ENCODE peak calls at places on chromosomes 7 and 10, in seven cellular contexts. S is neural progenitor cell, Y is cardiac muscle cell, W is ovary, Z is fibroblast of lung, I is heart left ventricle, V is OCI-LY7. E is an unnamed sample. For H3K36me3 and H3K4me1, the result is how much of the 10 kb centered on the place peaks cover.

GRCh38 chr7:16062269-16062668 is 359.1 kb downstream of the CRPPA start:
- DNase-seq in S (no peak), Y (peak), W (no peak), Z (peak), I (no peak), V (no peak), E (no peak)

GRCh38 chr7:155276032-155276799 is 21.5 kb upstream of the INSIG1 start:
- DNase-seq in S (no peak), Y (no peak), W (no peak), Z (no peak), I (no peak), V (no peak), E (no peak)

GRCh38 chr10:14533295-14533694 is 202.6 kb upstream of the FRMD4A start:
- DNase-seq in S (no peak), Y (no peak), W (no peak), Z (no peak), I (no peak), V (no peak), E (no peak)

GRCh38 chr7:151117565-151117964 is 31.3 kb downstream of the AGAP3 start:
- DNase-seq in S (no peak), Y (no peak), W (no peak), Z (no peak), I (no peak), V (no peak), E (no peak)

GRCh38 chr10:62233494-62234283 is 35.0 kb downstream of the RTKN2 start:
- DNase-seq in S (no peak), Y (peak), W (no peak), Z (peak), I (no peak), V (no peak), E (no peak)

GRCh38 chr10:18229839-18230238 is 89.6 kb downstream of the CACNB2 start:
- DNase-seq in S (no peak), Y (no peak), W (no peak), Z (peak), I (no peak), V (no peak), E (no peak)

GRCh38 chr10:110876788-110877187 is 5.1 kb downstream of the PDCD4 start:
- DNase-seq in S (no peak), Y (no peak), W (no peak), Z (no peak), I (no peak), V (no peak), E (no peak)

GRCh38 chr10:129593953-129594352 is 126.9 kb downstream of the MGMT start:
- DNase-seq in S (no peak), Y (peak), W (no peak), Z (no peak), I (no peak), V (no peak), E (no peak)

GRCh38 chr7:100675581-100676350 is 2.2 kb downstream of the GNB2 start:
- DNase-seq in S (peak), Y (peak), W (peak), Z (peak), I (peak), V (peak), E (peak)

GRCh38 chr7:52179934-52180333 is 855.5 kb upstream of the POM121L12 start:
- DNase-seq in S (no peak), Y (no peak), W (no peak), Z (no peak), I (no peak), V (no peak), E (no peak)

GRCh38 chr7:936131-937054 is 18.1 kb downstream of the ADAP1 start:
- DNase-seq in S (no peak), Y (no peak), W (no peak), Z (peak), I (no peak), V (no peak), E (no peak)

GRCh38 chr7:24587853-24588252 is 14.6 kb downstream of the PALS2 start:
- DNase-seq in S (peak), Y (no peak), W (no peak), Z (no peak), I (no peak), V (peak), E (no peak)

GRCh38 chr7:44750921-44751571 is 2.4 kb downstream of the ZMIZ2 start:
- DNase-seq in S (no peak), Y (no peak), W (no peak), Z (peak), I (no peak), V (peak), E (no peak)

GRCh38 chr7:148772297-148773089 is 73.8 kb downstream of the CUL1 start:
- DNase-seq in S (no peak), Y (peak), W (no peak), Z (peak), I (no peak), V (no peak), E (no peak)
- H3K36me3 ChIP-seq in S (under half), Y (half or more), W (under half), Z (under half), I (half or more), V (half or more), E (under half)

GRCh38 chr10:79399242-79399831 is 46.1 kb downstream of the ZCCHC24 start:
- DNase-seq in S (peak), Y (peak), W (peak), Z (peak), I (peak), V (no peak), E (peak)

GRCh38 chr10:79402951-79403350 is 42.5 kb downstream of the ZCCHC24 start:
- DNase-seq in S (no peak), Y (no peak), W (no peak), Z (no peak), I (no peak), V (no peak), E (peak)

GRCh38 chr10:79400567-79401004 is 44.8 kb downstream of the ZCCHC24 start:
- DNase-seq in S (peak), Y (peak), W (no peak), Z (no peak), I (no peak), V (peak), E (peak)

GRCh38 chr10:79402625-79402946 is 42.8 kb downstream of the ZCCHC24 start:
- DNase-seq in S (no peak), Y (no peak), W (no peak), Z (no peak), I (no peak), V (no peak), E (no peak)

DNA sequence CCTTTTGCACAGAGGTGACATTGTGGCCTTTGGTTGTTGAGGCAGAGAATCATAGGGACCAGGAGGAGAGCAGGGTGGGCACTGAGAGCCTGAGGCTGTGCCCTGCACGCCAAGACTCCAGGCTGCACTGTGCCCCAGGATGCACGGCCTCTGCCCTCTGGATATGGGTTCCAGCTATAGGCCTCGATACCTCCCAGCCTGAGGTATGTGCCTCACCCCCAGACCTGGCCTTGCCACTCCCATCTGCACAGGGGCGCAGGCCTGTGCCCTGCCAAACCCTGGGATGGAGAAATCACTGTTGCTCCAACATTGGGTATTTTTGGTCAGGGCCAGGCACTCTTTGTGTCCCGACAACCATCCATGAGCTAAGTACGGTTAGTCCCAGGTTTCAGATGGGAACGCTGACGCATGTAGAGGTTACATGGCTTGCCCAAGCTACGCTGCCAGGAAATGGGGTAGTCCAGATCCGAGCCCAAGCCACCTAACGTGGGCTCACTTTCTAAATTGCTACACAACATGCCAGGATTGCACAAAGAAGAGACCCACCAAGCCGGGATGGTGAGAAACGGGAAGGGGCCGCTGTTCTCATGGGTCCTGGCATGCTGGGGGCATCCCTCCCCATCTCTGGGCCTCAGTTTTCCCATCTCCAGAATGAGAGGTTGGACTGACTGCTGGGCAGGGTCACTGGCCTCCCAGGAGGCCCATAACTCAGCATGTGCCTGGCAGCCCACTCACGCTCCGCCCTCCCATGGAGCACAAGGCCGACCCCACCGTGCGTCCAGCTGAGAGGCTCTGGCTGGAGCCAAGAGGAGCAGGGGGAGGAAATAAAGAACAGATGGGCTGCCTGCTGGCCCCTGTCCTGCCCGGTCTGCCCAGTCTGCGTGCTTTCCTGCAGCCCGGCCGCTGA is 44.2 kb downstream of the ZCCHC24 start:
- DNase-seq in S (no peak), Y (peak), W (peak), Z (peak), I (peak), V (no peak), E (peak)
- H3K4me1 ChIP-seq in S (under half), Y (half or more), W (half or more), Z (half or more), I (half or more), V (under half), E (under half)

GRCh38 chr7:140230862-140231778 is 54.3 kb upstream of the KDM7A start:
- DNase-seq in S (peak), Y (peak), W (no peak), Z (peak), I (peak), V (no peak), E (peak)
- TF ChIP-seq CTCF in S (no peak), Y (no peak), W (no peak), Z (no peak), I (no peak), V (no peak), E (no peak)

GRCh38 chr7:138170959-138171703 is 94.9 kb downstream of the AKR1D1 start:
- DNase-seq in S (no peak), Y (no peak), W (no peak), Z (no peak), I (no peak), V (no peak), E (no peak)

GRCh38 chr7:138169441-138169851 is 93.2 kb downstream of the AKR1D1 start:
- DNase-seq in S (peak), Y (no peak), W (no peak), Z (peak), I (no peak), V (no peak), E (no peak)

GRCh38 chr7:138167222-138167621 is 91.0 kb downstream of the AKR1D1 start:
- DNase-seq in S (no peak), Y (peak), W (no peak), Z (peak), I (no peak), V (no peak), E (no peak)

GRCh38 chr7:138167869-138168296 is 91.6 kb downstream of the AKR1D1 start:
- DNase-seq in S (no peak), Y (no peak), W (no peak), Z (no peak), I (no peak), V (no peak), E (no peak)

GRCh38 chr7:138170298-138170697 is 94.0 kb downstream of the AKR1D1 start:
- DNase-seq in S (peak), Y (no peak), W (no peak), Z (no peak), I (no peak), V (no peak), E (no peak)
- H3K36me3 ChIP-seq in S (under half), Y (under half), W (under half), Z (under half), I (under half), V (under half), E (under half)

GRCh38 chr7:12299367-12299766 is 88.3 kb downstream of the TMEM106B start:
- DNase-seq in S (no peak), Y (no peak), W (no peak), Z (no peak), I (no peak), V (no peak), E (no peak)

GRCh38 chr7:12300415-12300814 is 89.3 kb downstream of the TMEM106B start:
- DNase-seq in S (no peak), Y (no peak), W (no peak), Z (no peak), I (no peak), V (no peak), E (no peak)

GRCh38 chr7:12305502-12305901 is 94.4 kb downstream of the TMEM106B start:
- DNase-seq in S (no peak), Y (no peak), W (no peak), Z (no peak), I (no peak), V (no peak), E (no peak)

GRCh38 chr7:12303507-12303906 is 92.4 kb downstream of the TMEM106B start:
- DNase-seq in S (no peak), Y (peak), W (no peak), Z (peak), I (no peak), V (no peak), E (no peak)

DNA sequence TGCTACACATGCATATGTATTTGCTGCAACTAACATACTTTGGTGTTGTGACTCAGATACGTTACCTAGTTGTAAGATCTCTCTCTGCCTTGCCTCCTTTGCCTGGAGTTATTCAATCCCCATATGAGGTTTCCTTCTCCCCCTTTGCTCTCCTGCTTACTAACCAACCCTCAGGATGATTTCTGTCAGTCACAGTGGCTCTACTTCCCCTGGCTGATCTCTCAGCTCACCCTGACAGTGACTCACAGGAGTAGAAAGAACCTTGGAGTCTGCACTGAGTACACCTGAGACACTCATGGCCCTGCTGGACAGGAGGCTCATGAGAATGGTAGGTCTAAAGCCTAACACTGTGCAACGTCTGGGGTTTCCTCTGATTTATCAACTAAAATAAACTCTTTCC is 92.0 kb downstream of the TMEM106B start:
- DNase-seq in S (no peak), Y (no peak), W (no peak), Z (peak), I (no peak), V (no peak), E (no peak)
- H3K4me1 ChIP-seq in S (under half), Y (under half), W (under half), Z (under half), I (under half), V (under half), E (under half)

DNA sequence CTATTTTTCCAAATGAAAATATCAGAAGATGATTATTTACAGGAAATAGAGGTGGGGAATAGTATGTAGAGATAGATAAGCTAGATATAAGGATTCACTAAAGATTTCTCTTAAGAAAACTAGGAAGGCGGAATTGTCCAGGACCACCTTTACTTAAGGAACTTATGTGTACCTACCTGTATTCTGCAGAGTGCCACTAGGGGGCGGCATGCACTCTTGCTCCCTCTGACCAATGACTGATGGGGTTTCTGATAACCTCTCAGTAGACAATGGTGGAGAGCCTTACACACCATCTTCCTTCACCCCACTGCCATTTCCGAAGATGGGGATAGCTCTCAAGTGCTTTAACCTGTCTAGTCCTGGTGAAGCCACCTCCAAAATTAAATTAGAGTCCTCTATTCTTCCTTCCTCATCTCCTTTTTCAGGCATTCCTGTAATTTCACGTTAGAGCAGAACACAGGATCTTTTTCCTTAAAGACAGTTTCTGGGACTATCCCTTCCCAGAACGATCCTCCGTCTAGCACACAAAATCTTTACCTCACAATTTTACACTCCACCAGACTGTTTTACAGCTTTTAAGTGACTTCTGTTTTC is 453.1 kb downstream of the SORCS1 start:
- DNase-seq in S (peak), Y (peak), W (no peak), Z (no peak), I (no peak), V (peak), E (peak)
- TF ChIP-seq CTCF in S (peak), Y (peak), W (no peak), Z (peak), I (peak), V (peak), E (peak)

GRCh38 chr10:73836427-73836826 is 25.0 kb upstream of the NDST2 start:
- DNase-seq in S (no peak), Y (peak), W (no peak), Z (no peak), I (no peak), V (no peak), E (no peak)
- H3K36me3 ChIP-seq in S (under half), Y (under half), W (under half), Z (under half), I (under half), V (under half), E (under half)

DNA sequence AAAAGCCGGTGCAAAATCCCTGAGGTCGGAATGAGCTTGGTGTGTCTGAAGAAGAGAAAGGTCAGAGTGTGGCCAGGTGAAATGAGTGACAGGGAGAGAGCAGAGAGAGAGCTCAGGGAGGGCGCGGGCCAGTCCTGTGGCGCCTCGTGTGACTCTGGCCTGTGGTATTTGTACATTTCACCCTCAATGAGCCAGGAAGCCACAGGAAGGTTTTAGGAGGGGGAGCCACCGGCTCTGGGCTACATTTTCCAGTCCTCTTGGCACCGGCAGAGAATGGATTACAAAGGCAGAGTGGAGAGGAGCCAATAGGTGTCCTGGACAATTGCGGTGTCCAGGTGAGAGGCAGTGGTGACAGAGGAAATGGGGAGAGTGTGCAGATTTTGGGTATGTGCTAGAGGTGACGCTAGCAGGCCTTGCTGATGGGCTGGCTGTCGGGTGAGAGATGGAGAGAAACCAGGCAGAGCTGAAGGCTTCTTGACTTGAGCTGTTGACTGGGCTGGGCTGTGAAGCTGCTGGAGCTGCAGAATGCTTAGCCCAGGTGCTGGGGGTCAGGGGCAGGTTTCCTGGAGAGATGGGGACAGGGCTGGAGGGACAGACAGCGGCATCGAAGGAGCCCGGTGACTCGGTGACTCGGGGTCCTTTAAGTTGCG is 38.1 kb downstream of the COL13A1 start:
- DNase-seq in S (no peak), Y (peak), W (no peak), Z (peak), I (no peak), V (no peak), E (no peak)
- H3K4me1 ChIP-seq in S (under half), Y (half or more), W (under half), Z (under half), I (under half), V (under half), E (under half)

E was measured in mucosa of descending colon.